ENCODE peak calls at places on chromosomes 1 and 21, in eight cellular contexts. Q is adrenal gland, D is A549, A is right lobe of liver, V is endodermal cell, E is neural progenitor cell, K is K562, X is neuronal stem cell. Y is an unnamed sample.

GRCh38 chr1:94644371-94644770 is 102.8 kb upstream of the F3 start:
- DNase-seq in A (no peak), Q (no peak), K (no peak), E (no peak), V (no peak), X (no peak), D (no peak), Y (no peak)

GRCh38 chr1:181151378-181152326 is 63.2 kb downstream of the IER5 start:
- DNase-seq in X (no peak), D (no peak), V (no peak), Q (peak; percentile 44), A (no peak), E (no peak), K (no peak), Y (no peak)

GRCh38 chr1:186681806-186682205 is 1.6 kb upstream of the PTGS2 start:
- DNase-seq in E (no peak), V (no peak), Q (no peak), A (no peak), X (no peak), D (no peak), K (no peak), Y (no peak)

GRCh38 chr1:145849356-145850165 is 4.1 kb downstream of the NUDT17 start:
- DNase-seq in K (peak; percentile 41), D (no peak), Q (no peak), A (no peak), E (peak; percentile 20), V (peak; percentile 55), X (no peak), Y (no peak)

GRCh38 chr1:164602142-164602429 is 43.1 kb downstream of the PBX1 start:
- DNase-seq in V (peak; percentile 87), D (no peak), K (no peak), E (no peak), A (no peak), Q (no peak), X (no peak), Y (no peak)

GRCh38 chr1:20472860-20473711 is 12.9 kb downstream of the CAMK2N1 start:
- DNase-seq in E (peak; percentile 92), K (peak; percentile 92), X (peak; percentile 78), V (peak; percentile 93), A (peak; percentile 71), D (peak; percentile 85), Q (peak; percentile 89), Y (no peak)

GRCh38 chr1:228210684-228211083 is 2.8 kb downstream of the OBSCN start:
- DNase-seq in X (no peak), D (no peak), V (no peak), K (no peak), A (no peak), Q (no peak), E (no peak), Y (no peak)

GRCh38 chr1:15960808-15961207 is 15.1 kb downstream of the ZBTB17 start:
- DNase-seq in Q (no peak), K (no peak), D (no peak), V (no peak), E (no peak), A (no peak), X (no peak), Y (no peak)

GRCh38 chr1:20787775-20788488 is 825 bp upstream of the HP1BP3 start:
- DNase-seq in K (peak; percentile 30), D (peak; percentile 9), E (peak; percentile 23), A (no peak), Q (no peak), X (no peak), V (peak; percentile 52), Y (no peak)

GRCh38 chr1:201745023-201745422 is 83.9 kb upstream of the IPO9 start:
- DNase-seq in E (no peak), A (no peak), V (no peak), Q (no peak), D (no peak), X (no peak), K (no peak), Y (no peak)

GRCh38 chr1:225427249-225428065 is at the start of gene LBR:
- DNase-seq in E (peak; percentile 86), Q (no peak), X (peak; percentile 40), V (peak; percentile 68), D (no peak), K (peak; percentile 45), A (peak; percentile 74), Y (no peak)

GRCh38 chr1:89721351-89721750 is 88.4 kb downstream of the LRRC8C start:
- DNase-seq in D (no peak), A (no peak), Q (no peak), E (no peak), K (peak; percentile 52), X (no peak), V (no peak), Y (no peak)

GRCh38 chr1:59427155-59427554 is 130.3 kb downstream of the FGGY start:
- DNase-seq in Q (peak; percentile 51), V (no peak), X (no peak), D (peak; percentile 15), K (peak; percentile 39), A (no peak), E (no peak), Y (no peak)

DNA sequence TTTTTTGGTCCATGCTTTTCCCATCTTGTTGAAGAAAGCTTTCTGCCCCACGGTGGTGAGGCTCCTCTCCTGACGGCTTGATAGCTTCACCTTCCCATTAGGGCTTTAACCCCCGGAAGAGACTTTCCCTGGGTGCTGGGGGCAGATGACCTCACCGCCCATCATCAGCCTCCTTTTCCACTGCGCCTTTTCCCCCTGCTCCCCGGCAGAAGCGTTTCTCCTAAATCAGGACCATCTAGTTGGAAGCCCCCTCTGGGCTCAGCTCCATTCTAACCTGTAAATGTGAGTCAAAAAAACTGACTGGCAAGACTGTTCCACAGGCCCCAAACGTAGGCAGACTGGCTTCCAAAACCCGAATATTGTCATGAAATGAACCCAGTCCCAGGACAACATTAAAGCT is 6.7 kb downstream of the POFUT2 start:
- DNase-seq in A (no peak), E (no peak), X (no peak), Q (no peak), K (no peak), D (no peak), V (no peak), Y (peak; percentile 16)
- H3K4me3 ChIP-seq in A (no peak overlapping the region), E (no peak overlapping the region), X (no peak overlapping the region), Q (no peak overlapping the region), K (no peak overlapping the region), D (no peak overlapping the region), V (no peak overlapping the region), Y (no peak overlapping the region)

GRCh38 chr1:68225781-68226180 is 6.5 kb downstream of the WLS start:
- DNase-seq in E (no peak), K (no peak), V (no peak), D (no peak), A (no peak), X (no peak), Q (no peak), Y (no peak)
- H3K4me1 ChIP-seq in E (peaks cover 89% of the 10 kb centered on the region), K (no peaks in the 10 kb centered on the region), V (peaks cover 14% of the 10 kb centered on the region), D (no peaks in the 10 kb centered on the region), A (no peaks in the 10 kb centered on the region), X (no peaks in the 10 kb centered on the region), Q (peaks cover 15% of the 10 kb centered on the region), Y (peaks cover 6% of the 10 kb centered on the region)

DNA sequence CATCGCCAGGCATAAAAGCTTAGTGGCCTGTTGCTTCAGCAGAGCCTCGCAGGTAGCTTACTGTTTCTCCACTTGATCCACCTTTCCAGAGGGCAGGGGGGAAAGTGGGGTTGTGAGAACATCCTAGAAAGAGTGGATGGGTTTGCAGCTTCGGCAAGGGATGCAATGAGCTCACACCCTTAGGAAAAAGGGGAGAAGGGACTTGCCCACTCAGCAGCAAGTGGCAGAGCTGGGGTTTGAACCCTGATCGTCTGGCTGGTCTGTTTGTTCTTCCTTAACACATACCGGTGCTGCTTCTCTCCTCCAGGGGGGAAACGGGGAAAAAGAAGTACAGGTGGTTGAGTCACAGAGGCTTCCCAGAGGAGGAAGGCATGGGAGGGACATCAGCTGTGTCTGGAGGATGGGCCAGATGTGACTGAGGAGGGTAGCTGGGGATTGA is 1.0 kb downstream of the TMEM201 start:
- DNase-seq in E (no peak), D (peak; percentile 16), X (no peak), Q (no peak), K (no peak), A (no peak), V (no peak), Y (peak; percentile 3)
- H3K4me3 ChIP-seq in E (peak overlapping the region; percentile 59), D (peak overlapping the region; percentile 83), X (peak overlapping the region; percentile 67), Q (peak overlapping the region; percentile 82), K (peak overlapping the region; percentile 61), A (peak overlapping the region; percentile 64), V (peak overlapping the region; percentile 85), Y (peak overlapping the region; percentile 56)

GRCh38 chr1:26747048-26747447 is 40.7 kb upstream of the PIGV start:
- DNase-seq in Q (no peak), V (no peak), E (no peak), D (no peak), A (no peak), X (no peak), K (no peak), Y (no peak)

GRCh38 chr1:26743426-26744059 is 44.2 kb upstream of the PIGV start:
- DNase-seq in K (no peak), X (no peak), V (no peak), Q (no peak), A (no peak), E (no peak), D (no peak), Y (no peak)

GRCh38 chr1:26748351-26748750 is 39.4 kb upstream of the PIGV start:
- DNase-seq in K (no peak), X (no peak), Q (no peak), V (no peak), D (no peak), A (no peak), E (no peak), Y (no peak)

GRCh38 chr1:26744075-26744958 is 43.4 kb upstream of the PIGV start:
- DNase-seq in V (peak; percentile 81), Q (peak; percentile 79), X (no peak), D (no peak), A (peak; percentile 76), E (peak; percentile 25), K (peak; percentile 91), Y (peak; percentile 76)

DNA sequence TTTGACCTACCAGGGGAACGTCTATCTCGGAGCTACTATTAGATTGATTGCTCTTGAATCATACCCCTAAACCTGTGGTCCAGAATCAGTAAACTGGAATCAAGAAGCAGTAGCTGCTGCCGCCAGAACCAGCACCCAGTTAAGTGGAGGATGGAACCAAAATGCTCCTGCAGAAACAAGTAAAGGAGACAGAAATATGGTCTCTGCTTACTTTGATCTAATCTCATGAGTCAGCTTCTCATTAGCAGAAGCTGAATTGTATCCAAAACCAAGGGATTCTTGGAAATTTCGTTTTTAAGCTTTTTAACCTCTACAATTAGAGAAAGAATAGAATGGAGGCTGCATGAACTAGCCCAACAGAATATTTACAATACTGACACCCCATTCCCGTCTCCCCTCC is 42.6 kb upstream of the PIGV start:
- DNase-seq in D (no peak), V (no peak), X (no peak), E (no peak), Q (no peak), A (no peak), K (no peak), Y (no peak)
- H3K4me1 ChIP-seq in D (peaks cover 9% of the 10 kb centered on the region), V (no peaks in the 10 kb centered on the region), X (no peaks in the 10 kb centered on the region), E (no peaks in the 10 kb centered on the region), Q (peaks cover 28% of the 10 kb centered on the region), A (peaks cover 14% of the 10 kb centered on the region), K (peaks cover 27% of the 10 kb centered on the region), Y (peaks cover 20% of the 10 kb centered on the region)